ENCODE peak calls at places on chromosome 13, in six cellular contexts. V is astrocyte, H is epithelial cell of esophagus, E is cardiac muscle cell, K is kidney, B is AG10803. I is an unnamed sample.

GRCh38 chr13:45737571-45738002 is 35.5 kb downstream of the CBY2 start:
- DNase-seq in E (no peak), V (no peak), H (no peak), B (no peak), K (no peak), I (no peak)

GRCh38 chr13:80473695-80474094 is 132.8 kb upstream of the SPRY2 start:
- DNase-seq in B (no peak), H (peak; percentile 91), V (peak; percentile 24), K (no peak), E (peak; percentile 54), I (peak; percentile 93)

GRCh38 chr13:28531195-28531955 is 36.4 kb upstream of the FLT1 start:
- DNase-seq in E (peak; percentile 41), B (peak; percentile 42), V (no peak), H (no peak), K (no peak), I (peak; percentile 40)

GRCh38 chr13:69595181-69595580 is 512.4 kb upstream of the ATXN8OS start:
- DNase-seq in K (no peak), B (no peak), H (peak; percentile 10), V (no peak), E (no peak), I (no peak)

GRCh38 chr13:74306496-74306895 is 172.3 kb upstream of the KLF12 start:
- DNase-seq in B (peak; percentile 34), K (no peak), H (no peak), V (peak; percentile 32), E (peak; percentile 18), I (no peak)

GRCh38 chr13:111883571-111884343 is 183.2 kb upstream of the SOX1 start:
- DNase-seq in H (no peak), V (no peak), K (no peak), E (no peak), B (no peak), I (no peak)

GRCh38 chr13:92716749-92717148 is 509.9 kb upstream of the GPC6 start:
- DNase-seq in E (peak; percentile 55), B (peak; percentile 16), V (peak; percentile 9), H (peak; percentile 2), K (no peak), I (peak; percentile 1)

GRCh38 chr13:94195715-94196114 is 283.8 kb downstream of the DCT start:
- DNase-seq in B (peak; percentile 82), E (peak; percentile 91), K (no peak), H (peak; percentile 38), V (peak; percentile 98), I (peak; percentile 93)

GRCh38 chr13:91592050-91593014 is 193.9 kb downstream of the GPC5 start:
- DNase-seq in K (peak; percentile 64), B (no peak), E (no peak), H (peak; percentile 6), V (peak; percentile 10), I (no peak)

GRCh38 chr13:30125422-30126073 is 181.8 kb downstream of the KATNAL1 start:
- DNase-seq in H (peak; percentile 91), B (peak; percentile 93), E (peak; percentile 94), V (peak; percentile 93), K (no peak), I (peak; percentile 95)

GRCh38 chr13:98480915-98481510 is 95.9 kb downstream of the STK24 start:
- DNase-seq in V (no peak), B (peak; percentile 25), E (peak; percentile 21), H (no peak), K (no peak), I (peak; percentile 75)

GRCh38 chr13:64029343-64030093 is 2613.9 kb upstream of the PCDH20 start:
- DNase-seq in B (no peak), K (peak; percentile 18), H (no peak), V (no peak), E (no peak), I (no peak)

GRCh38 chr13:73876323-73876722 is 257.9 kb downstream of the KLF12 start:
- DNase-seq in V (peak; percentile 29), K (no peak), E (peak; percentile 47), B (peak; percentile 30), H (no peak), I (peak; percentile 40)

GRCh38 chr13:35309711-35310110 is 166.8 kb downstream of the MAB21L1 start:
- DNase-seq in E (no peak), V (no peak), K (no peak), H (no peak), B (no peak), I (no peak)

GRCh38 chr13:48726711-48727110 is 73.0 kb downstream of the CYSLTR2 start:
- DNase-seq in H (no peak), V (no peak), E (no peak), B (no peak), K (no peak), I (no peak)

GRCh38 chr13:71015516-71015915 is 851.5 kb downstream of the DACH1 start:
- DNase-seq in B (no peak), H (no peak), K (no peak), E (no peak), V (no peak), I (no peak)
- H3K4me3 ChIP-seq in B (no peak overlapping the region), H (no peak overlapping the region), K (no peak overlapping the region), E (no peak overlapping the region), V (no peak overlapping the region), I (no peak overlapping the region)

GRCh38 chr13:95676775-95677563 is at the start of gene DNAJC3:
- DNase-seq in E (peak; percentile 99), B (peak; percentile 98), H (peak; percentile 99), K (peak; percentile 100), V (peak; percentile 92), I (peak; percentile 100)

GRCh38 chr13:95678967-95679366 is 2.0 kb downstream of the DNAJC3 start:
- DNase-seq in K (no peak), V (no peak), E (no peak), H (no peak), B (no peak), I (no peak)

GRCh38 chr13:95676100-95676774 is 702 bp upstream of the DNAJC3 start:
- DNase-seq in B (peak; percentile 41), V (peak; percentile 47), K (peak; percentile 53), H (peak; percentile 64), E (peak; percentile 53), I (peak; percentile 11)

GRCh38 chr13:95677564-95678386 is 836 bp downstream of the DNAJC3 start:
- DNase-seq in E (peak; percentile 45), B (peak; percentile 21), V (peak; percentile 18), K (no peak), H (peak; percentile 32), I (peak; percentile 47)

GRCh38 chr13:95679722-95680121 is 2.8 kb downstream of the DNAJC3 start:
- DNase-seq in H (no peak), E (no peak), V (no peak), B (no peak), K (no peak), I (no peak)
- H3K4me3 ChIP-seq in H (no peak overlapping the region), E (no peak overlapping the region), V (no peak overlapping the region), B (no peak overlapping the region), K (no peak overlapping the region), I (no peak overlapping the region)

DNA sequence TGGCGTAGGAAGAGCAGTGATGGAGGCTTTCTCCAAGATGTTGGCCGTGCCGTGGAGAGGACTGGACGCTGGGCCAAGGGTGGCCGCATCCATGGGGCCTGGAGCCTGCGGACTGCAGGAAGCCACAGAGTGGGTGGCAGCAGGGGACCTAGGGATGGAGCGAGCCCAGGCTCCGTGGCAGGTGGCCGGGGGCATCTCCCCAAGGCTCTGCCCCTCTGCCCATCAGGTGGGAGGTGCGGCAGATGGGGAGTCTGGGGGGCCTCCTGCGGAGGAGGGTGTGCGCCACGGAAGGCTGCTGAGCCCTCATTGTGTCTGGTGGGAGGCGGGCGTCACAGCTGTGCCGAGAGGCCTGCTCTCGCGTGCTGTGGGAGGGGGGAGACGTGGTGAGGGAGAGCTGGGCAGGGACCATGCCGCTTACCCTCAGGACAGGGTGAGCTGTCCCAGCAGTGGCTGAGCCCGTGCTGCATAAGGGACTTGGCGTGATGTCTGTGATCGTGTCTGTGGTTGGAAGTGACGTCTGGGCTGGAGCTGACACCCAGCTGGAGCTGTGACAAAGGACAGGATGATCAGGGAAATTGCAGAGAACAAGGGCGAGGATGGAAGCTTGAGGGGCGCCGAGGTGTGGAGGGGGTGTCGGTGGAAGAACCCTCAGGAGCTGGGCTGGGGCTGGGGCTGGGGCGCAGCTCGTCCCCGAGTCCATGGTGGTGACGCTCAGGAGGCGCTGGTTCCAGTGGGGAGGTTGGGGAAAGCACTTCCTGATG is 13.4 kb downstream of the MCF2L start:
- DNase-seq in V (no peak), B (no peak), K (no peak), H (no peak), E (no peak), I (no peak)
- H3K4me3 ChIP-seq in V (no peak overlapping the region), B (no peak overlapping the region), K (no peak overlapping the region), H (no peak overlapping the region), E (no peak overlapping the region), I (no peak overlapping the region)

DNA sequence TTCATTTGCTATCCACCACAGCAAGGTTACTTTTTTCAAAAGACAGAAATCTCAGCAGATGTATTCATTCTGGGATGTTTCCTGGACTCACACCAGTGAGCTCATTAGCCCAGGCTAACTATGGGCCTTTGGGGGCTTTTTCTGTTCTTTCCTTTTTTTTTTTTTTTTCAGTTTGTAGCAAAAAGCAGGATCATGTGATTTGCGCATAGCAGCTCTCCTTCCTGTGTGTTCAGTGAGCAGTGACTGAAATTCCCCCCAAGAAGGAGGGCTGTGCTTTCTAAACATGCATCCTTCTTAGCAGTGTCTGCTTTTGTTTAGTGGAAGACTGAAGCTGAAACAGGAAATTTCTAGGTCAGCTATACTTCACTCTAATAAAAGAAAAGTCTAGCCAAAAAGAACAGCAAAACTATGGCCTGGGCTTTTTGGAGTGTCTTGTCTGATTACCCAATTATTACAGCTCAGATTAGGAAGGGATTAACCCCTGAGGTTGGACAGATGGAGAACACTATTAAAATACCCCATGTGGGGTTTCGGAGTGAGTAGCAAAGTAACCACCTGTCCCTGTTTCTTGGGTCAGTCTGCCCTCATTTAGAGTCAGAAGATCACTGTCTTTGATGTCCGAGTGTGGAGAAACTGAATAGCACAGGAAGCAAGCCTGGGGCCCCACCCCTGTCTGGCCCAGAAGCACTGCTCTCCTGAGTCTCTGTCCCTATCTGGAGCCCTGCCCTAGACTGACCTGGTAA is 8.9 kb upstream of the AMER2 start:
- DNase-seq in K (no peak), V (no peak), B (no peak), H (no peak), E (no peak), I (no peak)
- H3K4me3 ChIP-seq in K (no peak overlapping the region), V (no peak overlapping the region), B (no peak overlapping the region), H (no peak overlapping the region), E (no peak overlapping the region), I (no peak overlapping the region)

I was measured in foreskin fibroblast.